ENCODE peak calls at places on chromosome 21, in nine cellular contexts. I, R, S, H, P, E, X, Q and M are unnamed samples.

GRCh38 chr21:44539031-44539430 is 964 bp downstream of the KRTAP10-1 start:
- DNase-seq in X (no peak), E (no peak), R (no peak), H (no peak), I (no peak), P (no peak), Q (no peak), S (no peak), M (no peak)

GRCh38 chr21:30206551-30207251 is 9.2 kb downstream of the CLDN8 start:
- DNase-seq in P (no peak), Q (no peak), R (no peak), E (no peak), H (no peak), I (no peak), X (no peak), S (no peak), M (no peak)

GRCh38 chr21:46655230-46655629 is 19.8 kb downstream of the PRMT2 start:
- DNase-seq in P (no peak), R (no peak), S (no peak), H (no peak), X (no peak), Q (no peak), E (no peak), I (no peak), M (no peak)

GRCh38 chr21:31326478-31327247 is 17.4 kb downstream of the TIAM1 start:
- DNase-seq in Q (peak; percentile 28), H (no peak), P (peak; percentile 32), R (peak; percentile 40), E (no peak), I (peak; percentile 64), S (no peak), X (no peak), M (no peak)

GRCh38 chr21:43743934-43744333 is 25.0 kb downstream of the PDXK start:
- DNase-seq in R (no peak), E (no peak), P (no peak), Q (no peak), X (no peak), H (no peak), I (no peak), S (no peak), M (no peak)

GRCh38 chr21:45504516-45505415 is 37.5 kb downstream of the SLC19A1 start:
- DNase-seq in P (peak; percentile 16), X (no peak), S (no peak), I (no peak), R (no peak), E (no peak), H (no peak), Q (no peak), M (no peak)

GRCh38 chr21:46457801-46458314 is 833 bp upstream of the DIP2A start:
- DNase-seq in X (no peak), I (peak; percentile 41), R (peak; percentile 28), H (peak; percentile 2), E (no peak), P (peak; percentile 37), S (peak; percentile 32), Q (peak; percentile 29), M (no peak)

GRCh38 chr21:31108969-31109368 is 70.7 kb upstream of the KRTAP19-8 start:
- DNase-seq in H (no peak), I (no peak), S (no peak), P (no peak), X (no peak), Q (peak; percentile 55), R (no peak), E (no peak), M (no peak)

GRCh38 chr21:26966978-26967913 is at the start of gene ADAMTS5:
- DNase-seq in S (no peak), E (no peak), P (peak; percentile 73), H (no peak), Q (peak; percentile 81), X (peak; percentile 77), R (no peak), I (no peak), M (no peak)

GRCh38 chr21:42009018-42009830 is 936 bp downstream of the ZBTB21 start:
- DNase-seq in X (peak; percentile 54), R (peak; percentile 46), I (peak; percentile 51), S (peak; percentile 9), H (peak; percentile 29), Q (peak; percentile 26), E (peak; percentile 65), P (peak; percentile 61), M (peak; percentile 65)

GRCh38 chr21:45580576-45581321 is 38.5 kb upstream of the SLC19A1 start:
- DNase-seq in E (no peak), I (no peak), H (no peak), S (no peak), X (no peak), R (no peak), P (no peak), Q (no peak), M (peak; percentile 19)